ENCODE peak calls at places on chromosome 7, in eight cellular contexts. One of them, this sample, is unnamed.

GRCh38 chr7:76273503-76273902 is 29.0 kb upstream of the HSPB1 start:
- DNase-seq in HFF-Myc: no peak
- DNase-seq in fibroblast of the conjunctiva: no peak
- DNase-seq in NCI-H748 treated with DMSO at 0.1 percent for 48 hours: no peak
- DNase-seq in AG09309: no peak
- DNase-seq in RCC 7860: no peak
- DNase-seq in stimulated activated naive CD4-positive, alpha-beta T cell: no peak
- DNase-seq in ELR: no peak
- DNase-seq in this sample: no peak

GRCh38 chr7:30470783-30471182 is 7.8 kb downstream of the NOD1 start:
- DNase-seq in HFF-Myc: no peak
- DNase-seq in fibroblast of the conjunctiva: no peak
- DNase-seq in NCI-H748 treated with DMSO at 0.1 percent for 48 hours: no peak
- DNase-seq in AG09309: peak
- DNase-seq in RCC 7860: no peak
- DNase-seq in stimulated activated naive CD4-positive, alpha-beta T cell: no peak
- DNase-seq in ELR: peak
- DNase-seq in this sample: peak

GRCh38 chr7:116097365-116098009 is 66.9 kb upstream of the TFEC start:
- DNase-seq in HFF-Myc: peak
- DNase-seq in fibroblast of the conjunctiva: no peak
- DNase-seq in NCI-H748 treated with DMSO at 0.1 percent for 48 hours: peak
- DNase-seq in AG09309: peak
- DNase-seq in RCC 7860: peak
- DNase-seq in stimulated activated naive CD4-positive, alpha-beta T cell: no peak
- DNase-seq in ELR: peak
- DNase-seq in this sample: no peak

GRCh38 chr7:101964680-101965079 is 147.3 kb downstream of the CUX1 start:
- DNase-seq in HFF-Myc: no peak
- DNase-seq in fibroblast of the conjunctiva: no peak
- DNase-seq in NCI-H748 treated with DMSO at 0.1 percent for 48 hours: no peak
- DNase-seq in AG09309: no peak
- DNase-seq in RCC 7860: no peak
- DNase-seq in stimulated activated naive CD4-positive, alpha-beta T cell: no peak
- DNase-seq in ELR: no peak
- DNase-seq in this sample: no peak

GRCh38 chr7:40429821-40430220 is 295.0 kb downstream of the SUGCT start:
- DNase-seq in HFF-Myc: no peak
- DNase-seq in fibroblast of the conjunctiva: no peak
- DNase-seq in NCI-H748 treated with DMSO at 0.1 percent for 48 hours: no peak
- DNase-seq in AG09309: no peak
- DNase-seq in RCC 7860: no peak
- DNase-seq in stimulated activated naive CD4-positive, alpha-beta T cell: no peak
- DNase-seq in ELR: peak
- DNase-seq in this sample: no peak

GRCh38 chr7:76352193-76352592 is 6.6 kb downstream of the YWHAG start:
- DNase-seq in HFF-Myc: no peak
- DNase-seq in fibroblast of the conjunctiva: no peak
- DNase-seq in NCI-H748 treated with DMSO at 0.1 percent for 48 hours: no peak
- DNase-seq in AG09309: no peak
- DNase-seq in RCC 7860: no peak
- DNase-seq in stimulated activated naive CD4-positive, alpha-beta T cell: no peak
- DNase-seq in ELR: peak
- DNase-seq in this sample: no peak

GRCh38 chr7:2974093-2974819 is 69.4 kb downstream of the CARD11 start:
- DNase-seq in HFF-Myc: no peak
- DNase-seq in fibroblast of the conjunctiva: no peak
- DNase-seq in NCI-H748 treated with DMSO at 0.1 percent for 48 hours: no peak
- DNase-seq in AG09309: no peak
- DNase-seq in RCC 7860: no peak
- DNase-seq in stimulated activated naive CD4-positive, alpha-beta T cell: no peak
- DNase-seq in ELR: no peak
- DNase-seq in this sample: no peak

GRCh38 chr7:100942038-100942774 is 7.1 kb upstream of the MUC3A start:
- DNase-seq in HFF-Myc: peak
- DNase-seq in fibroblast of the conjunctiva: no peak
- DNase-seq in NCI-H748 treated with DMSO at 0.1 percent for 48 hours: no peak
- DNase-seq in AG09309: peak
- DNase-seq in RCC 7860: no peak
- DNase-seq in stimulated activated naive CD4-positive, alpha-beta T cell: no peak
- DNase-seq in ELR: no peak
- DNase-seq in this sample: no peak

GRCh38 chr7:107874605-107875446 is 16.2 kb upstream of the DLD start:
- DNase-seq in HFF-Myc: peak
- DNase-seq in fibroblast of the conjunctiva: peak
- DNase-seq in NCI-H748 treated with DMSO at 0.1 percent for 48 hours: peak
- DNase-seq in AG09309: peak
- DNase-seq in RCC 7860: peak
- DNase-seq in stimulated activated naive CD4-positive, alpha-beta T cell: no peak
- DNase-seq in ELR: peak
- DNase-seq in this sample: peak

GRCh38 chr7:157558516-157558874 is 221.7 kb downstream of the DNAJB6 start:
- DNase-seq in HFF-Myc: no peak
- DNase-seq in fibroblast of the conjunctiva: no peak
- DNase-seq in NCI-H748 treated with DMSO at 0.1 percent for 48 hours: no peak
- DNase-seq in AG09309: no peak
- DNase-seq in RCC 7860: no peak
- DNase-seq in stimulated activated naive CD4-positive, alpha-beta T cell: no peak
- DNase-seq in ELR: no peak
- DNase-seq in this sample: no peak

GRCh38 chr7:127879436-127879835 is 151.8 kb downstream of the LRRC4 start:
- DNase-seq in HFF-Myc: no peak
- DNase-seq in fibroblast of the conjunctiva: no peak
- DNase-seq in NCI-H748 treated with DMSO at 0.1 percent for 48 hours: no peak
- DNase-seq in AG09309: no peak
- DNase-seq in RCC 7860: no peak
- DNase-seq in stimulated activated naive CD4-positive, alpha-beta T cell: no peak
- DNase-seq in ELR: no peak
- DNase-seq in this sample: no peak

GRCh38 chr7:45644237-45644636 is 70.1 kb downstream of the ADCY1 start:
- DNase-seq in HFF-Myc: no peak
- DNase-seq in fibroblast of the conjunctiva: no peak
- DNase-seq in NCI-H748 treated with DMSO at 0.1 percent for 48 hours: no peak
- DNase-seq in AG09309: no peak
- DNase-seq in RCC 7860: no peak
- DNase-seq in stimulated activated naive CD4-positive, alpha-beta T cell: no peak
- DNase-seq in ELR: no peak
- DNase-seq in this sample: no peak

GRCh38 chr7:40372031-40372430 is 237.2 kb downstream of the SUGCT start:
- DNase-seq in HFF-Myc: no peak
- DNase-seq in fibroblast of the conjunctiva: no peak
- DNase-seq in NCI-H748 treated with DMSO at 0.1 percent for 48 hours: no peak
- DNase-seq in AG09309: no peak
- DNase-seq in RCC 7860: no peak
- DNase-seq in stimulated activated naive CD4-positive, alpha-beta T cell: no peak
- DNase-seq in ELR: peak
- DNase-seq in this sample: no peak

GRCh38 chr7:73704640-73705550 is 14.6 kb downstream of the STX1A start:
- DNase-seq in HFF-Myc: no peak
- DNase-seq in fibroblast of the conjunctiva: peak
- DNase-seq in NCI-H748 treated with DMSO at 0.1 percent for 48 hours: no peak
- DNase-seq in AG09309: no peak
- DNase-seq in RCC 7860: no peak
- DNase-seq in stimulated activated naive CD4-positive, alpha-beta T cell: no peak
- DNase-seq in ELR: no peak
- DNase-seq in this sample: peak

GRCh38 chr7:64838691-64839090 is 44.5 kb downstream of the ZNF138 start:
- DNase-seq in HFF-Myc: no peak
- DNase-seq in fibroblast of the conjunctiva: peak
- DNase-seq in NCI-H748 treated with DMSO at 0.1 percent for 48 hours: no peak
- DNase-seq in AG09309: no peak
- DNase-seq in RCC 7860: no peak
- DNase-seq in stimulated activated naive CD4-positive, alpha-beta T cell: no peak
- DNase-seq in ELR: no peak
- DNase-seq in this sample: no peak

GRCh38 chr7:117808273-117808868 is 64.9 kb downstream of the CTTNBP2 start:
- DNase-seq in HFF-Myc: no peak
- DNase-seq in fibroblast of the conjunctiva: no peak
- DNase-seq in NCI-H748 treated with DMSO at 0.1 percent for 48 hours: peak
- DNase-seq in AG09309: no peak
- DNase-seq in RCC 7860: peak
- DNase-seq in stimulated activated naive CD4-positive, alpha-beta T cell: no peak
- DNase-seq in ELR: no peak
- DNase-seq in this sample: no peak

GRCh38 chr7:93117852-93118530 is at the start of gene SAMD9:
- DNase-seq in HFF-Myc: peak
- DNase-seq in fibroblast of the conjunctiva: peak
- DNase-seq in NCI-H748 treated with DMSO at 0.1 percent for 48 hours: peak
- DNase-seq in AG09309: peak
- DNase-seq in RCC 7860: peak
- DNase-seq in stimulated activated naive CD4-positive, alpha-beta T cell: peak
- DNase-seq in ELR: peak
- DNase-seq in this sample: peak

GRCh38 chr7:80767655-80768054 is 129.2 kb downstream of the CD36 start:
- DNase-seq in HFF-Myc: no peak
- DNase-seq in fibroblast of the conjunctiva: no peak
- DNase-seq in NCI-H748 treated with DMSO at 0.1 percent for 48 hours: no peak
- DNase-seq in AG09309: no peak
- DNase-seq in RCC 7860: no peak
- DNase-seq in stimulated activated naive CD4-positive, alpha-beta T cell: no peak
- DNase-seq in ELR: no peak
- DNase-seq in this sample: no peak

GRCh38 chr7:148620749-148621372 is 30.3 kb downstream of the C7orf33 start:
- DNase-seq in HFF-Myc: no peak
- DNase-seq in fibroblast of the conjunctiva: no peak
- DNase-seq in NCI-H748 treated with DMSO at 0.1 percent for 48 hours: no peak
- DNase-seq in AG09309: no peak
- DNase-seq in RCC 7860: peak
- DNase-seq in stimulated activated naive CD4-positive, alpha-beta T cell: no peak
- DNase-seq in ELR: peak
- DNase-seq in this sample: peak

GRCh38 chr7:18895456-18895855 is 222.0 kb downstream of the TWIST1 start:
- DNase-seq in HFF-Myc: no peak
- DNase-seq in fibroblast of the conjunctiva: peak
- DNase-seq in NCI-H748 treated with DMSO at 0.1 percent for 48 hours: no peak
- DNase-seq in AG09309: peak
- DNase-seq in RCC 7860: peak
- DNase-seq in stimulated activated naive CD4-positive, alpha-beta T cell: no peak
- DNase-seq in ELR: peak
- DNase-seq in this sample: no peak

GRCh38 chr7:88500146-88500545 is 193.5 kb upstream of the STEAP4 start:
- DNase-seq in HFF-Myc: no peak
- DNase-seq in fibroblast of the conjunctiva: no peak
- DNase-seq in NCI-H748 treated with DMSO at 0.1 percent for 48 hours: no peak
- DNase-seq in AG09309: no peak
- DNase-seq in RCC 7860: no peak
- DNase-seq in stimulated activated naive CD4-positive, alpha-beta T cell: no peak
- DNase-seq in ELR: no peak
- DNase-seq in this sample: no peak

GRCh38 chr7:111329367-111330234 is 232.7 kb downstream of the IMMP2L start:
- DNase-seq in HFF-Myc: no peak
- DNase-seq in fibroblast of the conjunctiva: no peak
- DNase-seq in NCI-H748 treated with DMSO at 0.1 percent for 48 hours: no peak
- DNase-seq in AG09309: peak
- DNase-seq in RCC 7860: no peak
- DNase-seq in stimulated activated naive CD4-positive, alpha-beta T cell: no peak
- DNase-seq in ELR: peak
- DNase-seq in this sample: no peak

GRCh38 chr7:37109016-37109415 is 339.6 kb downstream of the ELMO1 start:
- DNase-seq in HFF-Myc: no peak
- DNase-seq in fibroblast of the conjunctiva: no peak
- DNase-seq in NCI-H748 treated with DMSO at 0.1 percent for 48 hours: no peak
- DNase-seq in AG09309: no peak
- DNase-seq in RCC 7860: no peak
- DNase-seq in stimulated activated naive CD4-positive, alpha-beta T cell: no peak
- DNase-seq in ELR: no peak
- DNase-seq in this sample: no peak

GRCh38 chr7:85018498-85018897 is 168.4 kb downstream of the SEMA3D start:
- DNase-seq in HFF-Myc: no peak
- DNase-seq in fibroblast of the conjunctiva: no peak
- DNase-seq in NCI-H748 treated with DMSO at 0.1 percent for 48 hours: no peak
- DNase-seq in AG09309: no peak
- DNase-seq in RCC 7860: no peak
- DNase-seq in stimulated activated naive CD4-positive, alpha-beta T cell: no peak
- DNase-seq in ELR: no peak
- DNase-seq in this sample: no peak

GRCh38 chr7:74615933-74616780 is 41.4 kb upstream of the GTF2I start:
- DNase-seq in HFF-Myc: no peak
- DNase-seq in fibroblast of the conjunctiva: no peak
- DNase-seq in NCI-H748 treated with DMSO at 0.1 percent for 48 hours: no peak
- DNase-seq in AG09309: no peak
- DNase-seq in RCC 7860: no peak
- DNase-seq in stimulated activated naive CD4-positive, alpha-beta T cell: no peak
- DNase-seq in ELR: no peak
- DNase-seq in this sample: no peak

GRCh38 chr7:40899151-40899550 is 764.3 kb downstream of the SUGCT start:
- DNase-seq in HFF-Myc: no peak
- DNase-seq in fibroblast of the conjunctiva: no peak
- DNase-seq in NCI-H748 treated with DMSO at 0.1 percent for 48 hours: no peak
- DNase-seq in AG09309: peak
- DNase-seq in RCC 7860: no peak
- DNase-seq in stimulated activated naive CD4-positive, alpha-beta T cell: no peak
- DNase-seq in ELR: peak
- DNase-seq in this sample: no peak

GRCh38 chr7:142104550-142105527 is 6.7 kb upstream of the MGAM2 start:
- DNase-seq in HFF-Myc: no peak
- DNase-seq in fibroblast of the conjunctiva: no peak
- DNase-seq in NCI-H748 treated with DMSO at 0.1 percent for 48 hours: no peak
- DNase-seq in AG09309: no peak
- DNase-seq in RCC 7860: no peak
- DNase-seq in stimulated activated naive CD4-positive, alpha-beta T cell: no peak
- DNase-seq in ELR: peak
- DNase-seq in this sample: peak

This sample was measured in hepatocyte.